ENCODE peak calls at places on chromosomes 16 and 17, in six cellular contexts. Y is Calu3, P is neural crest cell, I is epithelial cell of proximal tubule, Z is esophagus squamous epithelium, S is NCI-H748 treated with DMSO at 0.1 percent for 48 hours. M is an unnamed sample.

GRCh38 chr17:58242171-58242784 is 3.9 kb downstream of the LPO start:
- DNase-seq in Y (no peak), P (no peak), I (no peak), Z (no peak), S (no peak), M (no peak)

GRCh38 chr17:27597783-27598320 is 33.1 kb upstream of the LGALS9 start:
- DNase-seq in Y (no peak), P (no peak), I (no peak), Z (no peak), S (no peak), M (no peak)

GRCh38 chr16:70396209-70396904 is 42.5 kb downstream of the ST3GAL2 start:
- DNase-seq in Y (no peak), P (no peak), I (no peak), Z (no peak), S (no peak), M (no peak)

GRCh38 chr17:9969301-9969935 is 64.3 kb upstream of the RCVRN start:
- DNase-seq in Y (no peak), P (no peak), I (no peak), Z (no peak), S (no peak), M (no peak)

GRCh38 chr17:50631195-50631907 is 3.3 kb upstream of the ABCC3 start:
- DNase-seq in Y (no peak), P (no peak), I (no peak), Z (no peak), S (no peak), M (no peak)

GRCh38 chr17:79927688-79928501 is 88.7 kb upstream of the CBX4 start:
- DNase-seq in Y (no peak), P (no peak), I (no peak), Z (no peak), S (no peak), M (no peak)

GRCh38 chr17:40447148-40447644 is 3.9 kb downstream of the IGFBP4 start:
- DNase-seq in Y (no peak), P (no peak), I (no peak), Z (no peak), S (no peak), M (no peak)

GRCh38 chr17:31680126-31680525 is 178.9 kb downstream of the COPRS start:
- DNase-seq in Y (no peak), P (no peak), I (no peak), Z (no peak), S (no peak), M (no peak)

GRCh38 chr17:3015890-3016289 is 47.5 kb downstream of the OR1D5 start:
- DNase-seq in Y (no peak), P (no peak), I (no peak), Z (no peak), S (no peak), M (no peak)

GRCh38 chr16:25297151-25297787 is 39.6 kb upstream of the ZKSCAN2 start:
- DNase-seq in Y (no peak), P (no peak), I (no peak), Z (no peak), S (no peak), M (no peak)

GRCh38 chr17:9273334-9274118 is 252.2 kb downstream of the NTN1 start:
- DNase-seq in Y (no peak), P (no peak), I (no peak), Z (no peak), S (no peak), M (no peak)

GRCh38 chr17:61218438-61218837 is 181.2 kb upstream of the TBX2 start:
- DNase-seq in Y (no peak), P (no peak), I (no peak), Z (no peak), S (no peak), M (no peak)